ENCODE peak calls at places on chromosomes 1 and 21, in eight cellular contexts. F is heart left ventricle; H is left ventricle myocardium inferior; M is astrocyte; G is A549; E is CD8-positive, alpha-beta T cell; T is stomach; W is ovary. L is an unnamed sample.

GRCh38 chr1:244053831-244054230 is 2.7 kb downstream of the ZBTB18 start:
- DNase-seq in F (no peak), G (no peak), E (no peak), H (no peak), T (no peak), M (no peak), W (no peak), L (peak; percentile 35)

GRCh38 chr1:158203693-158204457 is 23.2 kb downstream of the CD1D start:
- DNase-seq in G (peak; percentile 41), E (no peak), W (no peak), M (peak; percentile 36), H (no peak), F (no peak), T (no peak), L (no peak)

GRCh38 chr21:36695283-36695634 is 3.7 kb upstream of the SIM2 start:
- DNase-seq in W (no peak), G (no peak), M (no peak), E (no peak), F (no peak), T (no peak), H (no peak), L (no peak)

GRCh38 chr1:221487781-221488520 is 253.9 kb downstream of the DUSP10 start:
- DNase-seq in F (no peak), T (no peak), H (no peak), W (no peak), E (no peak), M (peak; percentile 89), G (peak; percentile 28), L (no peak)

GRCh38 chr1:247096544-247096943 is 7.6 kb downstream of the ZNF669 start:
- DNase-seq in T (no peak), G (no peak), H (no peak), W (no peak), M (no peak), F (no peak), E (no peak), L (no peak)

GRCh38 chr1:180586671-180587155 is 27.9 kb downstream of the OVAAL start:
- DNase-seq in H (no peak), F (no peak), E (no peak), W (no peak), T (peak; percentile 78), G (peak; percentile 52), M (peak; percentile 88), L (no peak)

GRCh38 chr1:21674957-21675356 is 5.8 kb upstream of the RAP1GAP start:
- DNase-seq in T (no peak), E (no peak), M (no peak), G (no peak), H (no peak), F (no peak), W (no peak), L (no peak)

GRCh38 chr1:42957880-42958487 is 684 bp downstream of the SLC2A1 start:
- DNase-seq in F (peak; percentile 49), E (peak; percentile 48), G (peak; percentile 72), W (peak; percentile 57), M (no peak), H (peak; percentile 65), T (peak; percentile 46), L (peak; percentile 36)

GRCh38 chr1:117851687-117852086 is 77.7 kb downstream of the GDAP2 start:
- DNase-seq in E (no peak), W (no peak), G (no peak), H (no peak), T (no peak), M (no peak), F (no peak), L (no peak)

GRCh38 chr1:156814571-156815260 is 1.9 kb downstream of the SH2D2A start:
- DNase-seq in M (no peak), W (no peak), H (no peak), F (no peak), G (no peak), T (no peak), E (no peak), L (no peak)
- H3K4me3 ChIP-seq in M (no peak overlapping the region), W (no peak overlapping the region), H (peak overlapping the region; percentile 65), F (no peak overlapping the region), G (no peak overlapping the region), T (peak overlapping the region; percentile 53), E (peak overlapping the region; percentile 75), L (no peak overlapping the region)

GRCh38 chr1:11178021-11179015 is 10.8 kb upstream of the ANGPTL7 start:
- DNase-seq in H (no peak), T (no peak), F (no peak), W (no peak), G (no peak), M (peak; percentile 18), E (no peak), L (no peak)

GRCh38 chr1:11170102-11170501 is 19.1 kb upstream of the ANGPTL7 start:
- DNase-seq in F (no peak), G (no peak), E (no peak), H (no peak), M (no peak), W (no peak), T (peak; percentile 42), L (no peak)

GRCh38 chr1:11176081-11176706 is 13.0 kb upstream of the ANGPTL7 start:
- DNase-seq in T (no peak), H (peak; percentile 37), F (no peak), E (no peak), M (peak; percentile 60), W (no peak), G (no peak), L (no peak)

GRCh38 chr1:11175461-11175860 is 13.7 kb upstream of the ANGPTL7 start:
- DNase-seq in G (no peak), M (no peak), W (no peak), F (no peak), E (no peak), T (no peak), H (no peak), L (no peak)

DNA sequence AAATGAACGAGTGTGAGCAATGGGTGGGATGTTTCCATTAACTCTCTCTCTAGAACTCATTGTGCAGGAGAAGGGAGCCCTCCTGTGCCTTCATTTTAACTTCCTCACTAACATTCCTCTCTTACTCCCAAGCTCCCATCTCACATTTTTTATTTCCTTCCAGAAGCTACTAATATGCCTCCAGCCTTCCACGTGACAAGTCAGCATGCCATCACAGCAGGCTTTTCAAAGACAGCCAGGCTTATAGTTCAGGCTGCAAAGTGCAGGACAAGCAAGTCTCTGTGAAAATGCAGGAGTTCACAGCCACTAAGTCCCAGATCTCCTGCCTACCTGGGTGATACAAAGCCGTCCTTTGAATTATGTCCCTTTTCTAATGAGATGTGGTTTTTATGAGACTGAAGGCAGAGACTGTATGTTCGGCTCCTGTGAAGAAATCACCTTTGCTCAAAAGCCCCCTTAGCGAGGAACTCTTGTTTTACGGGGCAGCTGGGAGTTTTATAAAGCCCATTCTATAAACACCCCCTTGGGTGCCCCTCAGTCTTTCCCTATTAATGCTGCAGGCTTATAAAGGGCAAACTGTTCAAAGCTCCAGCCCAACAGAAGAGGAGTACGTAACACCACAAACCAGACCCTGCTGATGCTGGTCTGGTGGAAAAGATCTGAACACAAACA is 14.7 kb upstream of the ANGPTL7 start:
- DNase-seq in E (no peak), H (no peak), W (no peak), T (no peak), G (no peak), F (no peak), M (no peak), L (no peak)
- TF ChIP-seq CTCF in E (no peak), H (no peak), W (no peak), T (no peak), G (no peak), F (no peak), M (no peak), L (no peak)

DNA sequence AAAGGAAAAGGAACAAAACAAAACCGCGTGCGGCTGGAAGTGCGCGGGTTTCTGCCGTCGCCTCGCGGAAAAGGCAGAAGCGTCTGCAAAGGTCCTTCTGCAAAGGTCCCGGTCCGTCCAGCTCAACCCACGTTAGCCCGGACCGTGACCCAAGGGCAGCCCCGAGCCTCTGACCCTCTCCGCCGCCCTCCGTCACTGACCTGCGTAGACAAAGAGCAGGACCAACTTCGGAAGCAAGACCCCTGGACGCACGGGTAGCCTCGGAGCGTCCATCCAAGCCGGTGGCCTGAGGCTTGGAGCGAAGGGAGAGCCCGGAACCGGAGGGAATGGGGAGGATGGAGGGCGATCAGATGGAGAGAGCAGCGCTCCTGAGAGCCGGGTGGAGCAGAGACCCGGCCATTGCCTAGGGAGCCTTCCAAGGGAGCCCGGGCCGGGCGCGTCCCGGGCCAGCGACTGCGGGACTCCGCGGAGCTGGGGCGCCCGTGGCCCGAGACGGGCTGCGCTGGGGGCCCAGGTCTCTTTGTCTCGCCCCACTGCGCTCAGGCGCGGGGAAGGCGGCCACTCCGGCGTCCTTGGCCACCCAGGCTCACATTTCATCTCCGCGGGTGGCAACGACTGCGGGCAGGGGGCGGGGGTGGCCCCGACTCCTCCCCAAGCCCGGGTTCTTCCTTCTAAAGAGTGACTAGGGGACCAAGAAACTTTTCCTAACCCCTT is at the start of gene CYYR1:
- DNase-seq in E (no peak), H (peak; percentile 29), W (no peak), F (peak; percentile 34), M (peak; percentile 18), G (no peak), T (no peak), L (no peak)
- H3K27ac ChIP-seq in E (no peak within 1 kb of the TSS), H (peak within 1 kb of the TSS; percentile 92), W (no peak within 1 kb of the TSS), F (peak within 1 kb of the TSS; percentile 88), M (no peak within 1 kb of the TSS), G (no peak within 1 kb of the TSS), T (peak within 1 kb of the TSS; percentile 43), L (peak within 1 kb of the TSS; percentile 31)

GRCh38 chr1:212311836-212312497 is 26.8 kb downstream of the PPP2R5A start:
- DNase-seq in F (no peak), T (no peak), E (no peak), H (no peak), M (peak; percentile 30), G (no peak), W (no peak), L (no peak)

GRCh38 chr1:212305342-212305741 is 20.1 kb downstream of the PPP2R5A start:
- DNase-seq in G (no peak), W (no peak), T (no peak), M (no peak), H (no peak), F (no peak), E (no peak), L (no peak)

GRCh38 chr1:212310383-212310782 is 25.2 kb downstream of the PPP2R5A start:
- DNase-seq in E (no peak), W (no peak), M (no peak), H (no peak), T (no peak), G (no peak), F (no peak), L (no peak)

GRCh38 chr1:212313616-212314015 is 28.4 kb downstream of the PPP2R5A start:
- DNase-seq in T (no peak), E (no peak), M (peak; percentile 79), G (no peak), F (no peak), H (no peak), W (no peak), L (no peak)

DNA sequence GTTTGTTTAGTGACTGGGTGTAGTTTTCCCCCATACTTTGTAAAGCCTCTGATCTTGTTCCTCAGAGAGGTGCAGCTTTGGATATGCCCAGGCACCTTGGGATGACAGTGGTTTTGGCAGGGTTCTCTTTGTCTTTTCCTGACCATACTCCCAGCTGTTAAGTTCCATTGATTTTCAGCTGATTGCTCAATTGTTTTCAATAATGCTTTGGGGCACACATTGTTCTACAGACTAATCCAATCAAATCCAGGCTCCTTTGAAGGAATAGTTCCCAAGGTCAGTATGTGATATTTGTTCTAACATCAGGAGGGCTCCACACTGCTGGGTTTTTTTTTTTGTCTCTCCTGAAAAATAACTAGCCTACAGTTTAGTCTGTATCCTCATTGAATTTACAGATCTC is 24.8 kb downstream of the PPP2R5A start:
- DNase-seq in F (no peak), H (no peak), M (no peak), W (no peak), T (no peak), E (no peak), G (no peak), L (no peak)
- H3K4me3 ChIP-seq in F (no peak overlapping the region), H (no peak overlapping the region), M (no peak overlapping the region), W (no peak overlapping the region), T (no peak overlapping the region), E (no peak overlapping the region), G (no peak overlapping the region), L (no peak overlapping the region)

L was measured in dorsolateral prefrontal cortex.